ENCODE peak calls at places on chromosomes 7 and 10, in nine cellular contexts. L is BE2C, D is gastrocnemius medialis, Z is HepG2, C is mammary epithelial cell, Q is endothelial cell of umbilical vein, H is psoas muscle, Y is mucosa of descending colon, A is fibroblast of lung. F is an unnamed sample. For H3K4me1, the result is how much of the 10 kb centered on the place peaks cover.

GRCh38 chr7:71535616-71536015 is 403.7 kb downstream of the GALNT17 start:
- DNase-seq in L (no peak), D (no peak), Z (no peak), C (no peak), Q (no peak), H (no peak), Y (no peak), A (no peak), F (no peak)

GRCh38 chr7:30285531-30286284 is 1.3 kb downstream of the ZNRF2 start:
- DNase-seq in L (peak), D (no peak), Z (peak), C (peak), Q (peak), H (peak), Y (peak), A (peak), F (peak)

GRCh38 chr7:33921216-33921938 is 16.0 kb downstream of the BMPER start:
- DNase-seq in L (no peak), D (no peak), Z (no peak), C (no peak), Q (no peak), H (peak), Y (peak), A (peak), F (no peak)

GRCh38 chr10:24894309-24894708 is 58.1 kb downstream of the PRTFDC1 start:
- DNase-seq in L (no peak), D (no peak), Z (no peak), C (no peak), Q (peak), H (no peak), Y (no peak), A (peak), F (peak)

GRCh38 chr10:77474386-77474785 is 163.2 kb downstream of the KCNMA1 start:
- DNase-seq in L (no peak), D (no peak), Z (no peak), C (no peak), Q (no peak), H (no peak), Y (peak), A (no peak), F (no peak)

GRCh38 chr7:28364082-28364481 is 48.2 kb upstream of the CREB5 start:
- DNase-seq in L (no peak), D (no peak), Z (no peak), C (no peak), Q (no peak), H (no peak), Y (no peak), A (no peak), F (no peak)

GRCh38 chr7:25311346-25311745 is 83.1 kb upstream of the NPVF start:
- DNase-seq in L (no peak), D (no peak), Z (no peak), C (peak), Q (no peak), H (no peak), Y (no peak), A (no peak), F (no peak)

GRCh38 chr10:43689618-43689954 is 40.9 kb upstream of the ZNF32 start:
- DNase-seq in L (peak), D (peak), Z (no peak), C (no peak), Q (no peak), H (peak), Y (peak), A (peak), F (peak)

GRCh38 chr10:131142446-131143380 is 168.8 kb downstream of the TCERG1L start:
- DNase-seq in L (no peak), D (no peak), Z (no peak), C (no peak), Q (no peak), H (no peak), Y (no peak), A (no peak), F (peak)

GRCh38 chr10:42866115-42866995 is 83.8 kb downstream of the BMS1 start:
- DNase-seq in L (peak), D (peak), Z (peak), C (peak), Q (peak), H (peak), Y (peak), A (peak), F (peak)

GRCh38 chr7:30893357-30893756 is 18.3 kb upstream of the AQP1 start:
- DNase-seq in L (no peak), D (no peak), Z (no peak), C (no peak), Q (peak), H (peak), Y (no peak), A (peak), F (no peak)

DNA sequence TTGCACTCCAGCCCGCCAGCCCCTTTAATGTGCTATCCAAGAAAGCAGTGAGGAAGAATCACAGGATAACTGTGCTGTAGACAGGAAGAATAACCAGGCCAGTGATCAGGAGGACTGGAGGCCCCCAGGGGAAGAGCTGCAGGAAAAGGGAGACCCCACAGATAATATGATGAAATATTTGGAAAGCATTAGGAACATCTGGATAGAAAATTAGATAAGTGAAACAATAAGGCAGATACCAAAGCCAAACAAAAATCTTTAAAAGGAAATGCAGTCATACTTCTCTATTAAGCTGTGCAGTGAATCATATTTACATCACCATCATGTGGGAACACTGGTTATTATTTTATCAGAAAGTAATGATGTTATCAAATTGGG is 14.3 kb upstream of the RALA start:
- DNase-seq in L (peak), D (no peak), Z (no peak), C (peak), Q (peak), H (no peak), Y (no peak), A (peak), F (no peak)
- H3K4me3 ChIP-seq in L (peak), D (no peak), Z (no peak), C (no peak), Q (peak), H (peak), Y (no peak), A (no peak), F (no peak)

DNA sequence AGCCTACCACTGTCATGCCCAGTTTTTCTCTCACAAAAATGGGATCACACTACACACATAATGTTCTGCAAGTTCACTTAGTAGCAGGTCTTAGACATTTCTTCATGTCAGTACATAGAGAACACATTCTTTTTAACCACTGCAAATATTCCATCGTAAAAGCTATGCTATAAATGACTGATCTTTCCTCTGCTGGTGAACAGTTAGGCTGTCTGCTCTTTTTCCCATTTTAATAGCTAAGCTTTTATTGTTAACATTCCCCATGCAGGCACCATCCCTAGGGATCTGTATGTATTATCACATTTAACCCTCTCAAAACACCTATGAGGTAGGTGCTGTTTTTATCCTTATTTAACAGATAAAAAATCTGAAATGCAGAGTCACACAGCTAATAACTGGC is 46.2 kb upstream of the PDCD4 start:
- DNase-seq in L (no peak), D (no peak), Z (no peak), C (no peak), Q (no peak), H (no peak), Y (no peak), A (no peak), F (no peak)
- H3K4me1 ChIP-seq in L (under half), D (half or more), Z (half or more), C (under half), Q (under half), H (half or more), Y (under half), A (under half), F (under half)

DNA sequence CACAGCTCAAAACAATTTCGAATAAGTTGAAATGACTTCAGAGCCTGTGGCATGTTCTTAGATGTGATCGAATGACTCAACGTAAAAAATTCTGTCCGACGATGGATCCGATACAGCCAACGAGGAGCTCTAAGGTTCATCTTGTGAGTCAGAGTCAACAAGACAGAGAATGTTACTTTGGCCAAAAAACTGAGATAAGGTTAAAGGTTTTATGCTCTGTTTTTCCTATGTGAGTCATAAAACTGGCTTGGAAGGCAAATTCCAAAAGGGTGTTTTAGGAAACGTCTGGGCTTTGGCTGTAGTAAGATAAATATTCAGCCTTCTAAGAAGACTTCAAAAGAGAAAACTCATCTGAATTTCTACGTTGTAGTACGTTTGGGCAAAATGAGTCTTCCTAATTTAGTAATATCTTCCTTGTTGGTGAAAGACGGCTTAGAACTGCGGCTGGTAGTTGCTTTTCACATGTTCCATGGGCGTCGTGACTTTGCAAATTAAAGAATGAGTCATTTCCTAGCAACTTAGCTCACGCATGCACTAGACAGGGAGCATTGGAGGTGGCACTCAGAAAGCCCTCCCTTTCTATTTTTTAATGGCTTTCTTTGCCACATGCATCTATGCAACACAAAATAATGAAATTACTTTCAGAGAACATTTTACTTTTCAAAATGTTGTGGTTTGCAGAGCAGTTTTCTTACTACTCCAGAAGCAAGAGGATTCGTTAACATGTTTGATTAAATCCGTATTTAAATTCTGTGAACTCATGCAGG is 28.2 kb downstream of the PFKP start:
- DNase-seq in L (no peak), D (no peak), Z (peak), C (peak), Q (peak), H (no peak), Y (peak), A (peak), F (no peak)
- H3K4me3 ChIP-seq in L (no peak), D (no peak), Z (no peak), C (no peak), Q (peak), H (no peak), Y (no peak), A (peak), F (peak)

GRCh38 chr10:114577133-114577532 is 80.9 kb downstream of the ABLIM1 start:
- DNase-seq in L (no peak), D (peak), Z (no peak), C (peak), Q (peak), H (no peak), Y (no peak), A (peak), F (no peak)

GRCh38 chr10:114573330-114574045 is 84.6 kb downstream of the ABLIM1 start:
- DNase-seq in L (no peak), D (no peak), Z (no peak), C (no peak), Q (no peak), H (no peak), Y (no peak), A (no peak), F (no peak)

GRCh38 chr10:114575417-114576131 is 82.5 kb downstream of the ABLIM1 start:
- DNase-seq in L (no peak), D (no peak), Z (no peak), C (peak), Q (no peak), H (no peak), Y (no peak), A (no peak), F (no peak)

GRCh38 chr10:114576132-114576487 is 82.0 kb downstream of the ABLIM1 start:
- DNase-seq in L (no peak), D (no peak), Z (no peak), C (peak), Q (no peak), H (no peak), Y (no peak), A (no peak), F (no peak)

DNA sequence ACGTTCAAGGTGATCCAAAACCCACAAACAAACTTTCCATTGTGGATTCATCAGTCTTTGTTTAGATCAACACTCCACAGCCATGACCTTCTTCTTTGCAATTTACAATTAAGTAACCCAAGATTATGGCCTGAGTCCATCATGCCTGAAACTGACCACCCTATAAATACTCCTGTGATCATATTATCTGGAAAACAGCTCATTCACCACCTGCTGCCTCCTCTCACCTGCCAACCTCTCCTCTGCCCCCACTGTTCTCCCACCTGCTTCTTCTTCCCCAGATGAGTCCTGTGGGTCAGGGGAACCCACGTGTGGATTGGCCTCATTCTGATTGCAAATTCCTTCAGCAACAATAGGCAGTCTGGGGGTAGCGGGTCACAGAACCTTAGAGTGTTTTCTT is 81.4 kb downstream of the ABLIM1 start:
- DNase-seq in L (no peak), D (peak), Z (no peak), C (peak), Q (no peak), H (no peak), Y (no peak), A (no peak), F (no peak)
- H3K4me1 ChIP-seq in L (under half), D (under half), Z (under half), C (under half), Q (under half), H (under half), Y (under half), A (under half), F (under half)

GRCh38 chr7:149715476-149715875 is 57.9 kb downstream of the ZNF467 start:
- DNase-seq in L (no peak), D (no peak), Z (no peak), C (no peak), Q (no peak), H (no peak), Y (no peak), A (no peak), F (peak)

GRCh38 chr7:149714081-149714909 is 59.1 kb downstream of the ZNF467 start:
- DNase-seq in L (peak), D (peak), Z (peak), C (peak), Q (peak), H (peak), Y (peak), A (peak), F (peak)

GRCh38 chr7:149713731-149714068 is 59.7 kb downstream of the ZNF467 start:
- DNase-seq in L (no peak), D (no peak), Z (no peak), C (no peak), Q (no peak), H (no peak), Y (no peak), A (no peak), F (no peak)

GRCh38 chr7:149716007-149716931 is 57.1 kb downstream of the ZNF467 start:
- DNase-seq in L (no peak), D (no peak), Z (no peak), C (peak), Q (no peak), H (no peak), Y (no peak), A (no peak), F (peak)

DNA sequence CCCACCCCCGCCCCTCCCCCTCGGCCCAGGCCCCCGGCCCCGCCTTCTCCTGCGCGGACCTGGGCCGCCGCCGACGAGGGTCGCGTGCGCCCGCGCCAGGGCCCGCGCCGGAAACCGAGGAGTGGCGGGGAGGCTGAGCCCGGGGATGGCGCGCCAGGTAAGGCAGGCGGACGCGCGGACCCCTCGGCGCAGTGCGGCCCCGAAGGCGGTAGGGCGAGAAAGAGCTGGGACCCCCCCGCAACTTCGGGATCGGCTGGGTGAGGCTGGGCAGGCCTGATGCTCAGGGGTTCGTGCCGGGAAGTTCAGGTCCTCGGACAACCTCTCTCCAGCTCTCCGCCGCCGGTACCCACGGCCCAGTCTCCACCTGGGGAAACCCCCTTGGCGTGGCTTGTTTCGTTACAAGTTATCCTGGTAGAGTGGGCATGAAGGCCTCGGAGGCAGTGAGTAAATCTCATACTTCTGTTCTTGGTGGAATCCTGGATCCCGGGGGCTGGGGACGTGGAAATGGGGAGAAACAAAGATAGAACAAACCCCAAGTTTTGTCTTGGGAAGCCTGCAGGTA is 58.4 kb downstream of the ZNF467 start:
- DNase-seq in L (no peak), D (no peak), Z (no peak), C (peak), Q (peak), H (no peak), Y (no peak), A (no peak), F (no peak)
- H3K4me3 ChIP-seq in L (peak), D (peak), Z (peak), C (peak), Q (peak), H (peak), Y (peak), A (peak), F (peak)

F was measured in endodermal cell.